ENCODE peak calls at places on chromosomes 4 and X, in seven cellular contexts. One of them, this sample, is unnamed.
A peak's percentile ranks its signal among the peaks of the same experiment; 100 is the strongest.

GRCh38 chr4:185201983-185202962 is 1.5 kb downstream of the CFAP97 start:
- DNase-seq in naive thymus-derived CD4-positive, alpha-beta T cell: peak; percentile 54
- DNase-seq in left ventricle myocardium inferior: no peak
- DNase-seq in effector memory CD4-positive, alpha-beta T cell: peak; percentile 68
- DNase-seq in SK-N-SH: peak; percentile 76
- DNase-seq in aorta: no peak
- DNase-seq in PC-3: no peak
- DNase-seq in this sample: no peak

GRCh38 chr4:77433102-77433733 is 172.4 kb upstream of the CXCL13 start:
- DNase-seq in naive thymus-derived CD4-positive, alpha-beta T cell: peak; percentile 47
- DNase-seq in left ventricle myocardium inferior: no peak
- DNase-seq in effector memory CD4-positive, alpha-beta T cell: no peak
- DNase-seq in SK-N-SH: peak; percentile 40
- DNase-seq in aorta: no peak
- DNase-seq in PC-3: peak; percentile 62
- DNase-seq in this sample: no peak

GRCh38 chrX:101462892-101463291 is 22.4 kb upstream of the ARMCX4 start:
- DNase-seq in naive thymus-derived CD4-positive, alpha-beta T cell: no peak
- DNase-seq in left ventricle myocardium inferior: no peak
- DNase-seq in effector memory CD4-positive, alpha-beta T cell: no peak
- DNase-seq in SK-N-SH: peak; percentile 38
- DNase-seq in aorta: no peak
- DNase-seq in PC-3: peak; percentile 63
- DNase-seq in this sample: no peak

GRCh38 chrX:129957241-129958099 is 25.0 kb upstream of the BCORL1 start:
- DNase-seq in naive thymus-derived CD4-positive, alpha-beta T cell: no peak
- DNase-seq in left ventricle myocardium inferior: peak; percentile 67
- DNase-seq in effector memory CD4-positive, alpha-beta T cell: no peak
- DNase-seq in SK-N-SH: peak; percentile 84
- DNase-seq in aorta: peak; percentile 85
- DNase-seq in PC-3: peak; percentile 11
- DNase-seq in this sample: peak; percentile 76

GRCh38 chr4:24089831-24090531 is 200.1 kb upstream of the PPARGC1A start:
- DNase-seq in naive thymus-derived CD4-positive, alpha-beta T cell: no peak
- DNase-seq in left ventricle myocardium inferior: no peak
- DNase-seq in effector memory CD4-positive, alpha-beta T cell: no peak
- DNase-seq in SK-N-SH: no peak
- DNase-seq in aorta: no peak
- DNase-seq in PC-3: peak; percentile 1
- DNase-seq in this sample: no peak

GRCh38 chrX:38954520-38954919 is 153.3 kb downstream of the MID1IP1 start:
- DNase-seq in naive thymus-derived CD4-positive, alpha-beta T cell: no peak
- DNase-seq in left ventricle myocardium inferior: no peak
- DNase-seq in effector memory CD4-positive, alpha-beta T cell: no peak
- DNase-seq in SK-N-SH: no peak
- DNase-seq in aorta: no peak
- DNase-seq in PC-3: no peak
- DNase-seq in this sample: no peak

GRCh38 chrX:47244676-47245075 is 11.9 kb downstream of the USP11 start:
- DNase-seq in naive thymus-derived CD4-positive, alpha-beta T cell: no peak
- DNase-seq in left ventricle myocardium inferior: no peak
- DNase-seq in effector memory CD4-positive, alpha-beta T cell: no peak
- DNase-seq in SK-N-SH: no peak
- DNase-seq in aorta: peak; percentile 68
- DNase-seq in PC-3: no peak
- DNase-seq in this sample: no peak

GRCh38 chr4:48268956-48269860 is at the start of gene TEC:
- DNase-seq in naive thymus-derived CD4-positive, alpha-beta T cell: peak; percentile 51
- DNase-seq in left ventricle myocardium inferior: peak; percentile 45
- DNase-seq in effector memory CD4-positive, alpha-beta T cell: peak; percentile 6
- DNase-seq in SK-N-SH: peak; percentile 30
- DNase-seq in aorta: peak; percentile 84
- DNase-seq in PC-3: peak; percentile 50
- DNase-seq in this sample: peak; percentile 61

GRCh38 chr4:155734065-155734464 is 24.8 kb upstream of the GUCY1B1 start:
- DNase-seq in naive thymus-derived CD4-positive, alpha-beta T cell: no peak
- DNase-seq in left ventricle myocardium inferior: no peak
- DNase-seq in effector memory CD4-positive, alpha-beta T cell: no peak
- DNase-seq in SK-N-SH: no peak
- DNase-seq in aorta: no peak
- DNase-seq in PC-3: no peak
- DNase-seq in this sample: no peak

GRCh38 chrX:130020661-130021324 is 38.4 kb downstream of the BCORL1 start:
- DNase-seq in naive thymus-derived CD4-positive, alpha-beta T cell: no peak
- DNase-seq in left ventricle myocardium inferior: no peak
- DNase-seq in effector memory CD4-positive, alpha-beta T cell: no peak
- DNase-seq in SK-N-SH: no peak
- DNase-seq in aorta: peak; percentile 62
- DNase-seq in PC-3: no peak
- DNase-seq in this sample: no peak

GRCh38 chr4:128358231-128358902 is 70.8 kb upstream of the PGRMC2 start:
- DNase-seq in naive thymus-derived CD4-positive, alpha-beta T cell: no peak
- DNase-seq in left ventricle myocardium inferior: no peak
- DNase-seq in effector memory CD4-positive, alpha-beta T cell: no peak
- DNase-seq in SK-N-SH: no peak
- DNase-seq in aorta: no peak
- DNase-seq in PC-3: no peak
- DNase-seq in this sample: no peak

GRCh38 chr4:155339588-155339987 is 37.2 kb downstream of the MAP9 start:
- DNase-seq in naive thymus-derived CD4-positive, alpha-beta T cell: no peak
- DNase-seq in left ventricle myocardium inferior: no peak
- DNase-seq in effector memory CD4-positive, alpha-beta T cell: no peak
- DNase-seq in SK-N-SH: no peak
- DNase-seq in aorta: no peak
- DNase-seq in PC-3: peak; percentile 77
- DNase-seq in this sample: no peak

GRCh38 chr4:139988863-139989765 is 164.9 kb downstream of the MAML3 start:
- DNase-seq in naive thymus-derived CD4-positive, alpha-beta T cell: no peak
- DNase-seq in left ventricle myocardium inferior: no peak
- DNase-seq in effector memory CD4-positive, alpha-beta T cell: no peak
- DNase-seq in SK-N-SH: no peak
- DNase-seq in aorta: peak; percentile 78
- DNase-seq in PC-3: peak; percentile 94
- DNase-seq in this sample: peak; percentile 48

GRCh38 chr4:6423575-6423974 is 48.8 kb downstream of the PPP2R2C start:
- DNase-seq in naive thymus-derived CD4-positive, alpha-beta T cell: no peak
- DNase-seq in left ventricle myocardium inferior: no peak
- DNase-seq in effector memory CD4-positive, alpha-beta T cell: no peak
- DNase-seq in SK-N-SH: no peak
- DNase-seq in aorta: no peak
- DNase-seq in PC-3: no peak
- DNase-seq in this sample: no peak

GRCh38 chr4:145735330-145735638 is 55.3 kb downstream of the C4orf51 start:
- DNase-seq in naive thymus-derived CD4-positive, alpha-beta T cell: no peak
- DNase-seq in left ventricle myocardium inferior: no peak
- DNase-seq in effector memory CD4-positive, alpha-beta T cell: no peak
- DNase-seq in SK-N-SH: no peak
- DNase-seq in aorta: no peak
- DNase-seq in PC-3: peak; percentile 94
- DNase-seq in this sample: no peak

GRCh38 chrX:24145340-24146186 is 4.0 kb upstream of the ZFX start:
- DNase-seq in naive thymus-derived CD4-positive, alpha-beta T cell: no peak
- DNase-seq in left ventricle myocardium inferior: no peak
- DNase-seq in effector memory CD4-positive, alpha-beta T cell: no peak
- DNase-seq in SK-N-SH: peak; percentile 42
- DNase-seq in aorta: no peak
- DNase-seq in PC-3: peak; percentile 84
- DNase-seq in this sample: no peak

GRCh38 chr4:159175165-159175988 is 72.5 kb downstream of the RAPGEF2 start:
- DNase-seq in naive thymus-derived CD4-positive, alpha-beta T cell: peak; percentile 76
- DNase-seq in left ventricle myocardium inferior: peak; percentile 36
- DNase-seq in effector memory CD4-positive, alpha-beta T cell: peak; percentile 49
- DNase-seq in SK-N-SH: peak; percentile 48
- DNase-seq in aorta: no peak
- DNase-seq in PC-3: peak; percentile 89
- DNase-seq in this sample: peak; percentile 62

GRCh38 chrX:46920235-46920634 is 8.0 kb downstream of the JADE3 start:
- DNase-seq in naive thymus-derived CD4-positive, alpha-beta T cell: no peak
- DNase-seq in left ventricle myocardium inferior: no peak
- DNase-seq in effector memory CD4-positive, alpha-beta T cell: no peak
- DNase-seq in SK-N-SH: no peak
- DNase-seq in aorta: no peak
- DNase-seq in PC-3: no peak
- DNase-seq in this sample: no peak

GRCh38 chr4:39124885-39125599 is 57.3 kb upstream of the WDR19 start:
- DNase-seq in naive thymus-derived CD4-positive, alpha-beta T cell: no peak
- DNase-seq in left ventricle myocardium inferior: no peak
- DNase-seq in effector memory CD4-positive, alpha-beta T cell: no peak
- DNase-seq in SK-N-SH: no peak
- DNase-seq in aorta: no peak
- DNase-seq in PC-3: no peak
- DNase-seq in this sample: no peak

GRCh38 chr4:62548108-62548524 is 1348.0 kb downstream of the ADGRL3 start:
- DNase-seq in naive thymus-derived CD4-positive, alpha-beta T cell: no peak
- DNase-seq in left ventricle myocardium inferior: peak; percentile 55
- DNase-seq in effector memory CD4-positive, alpha-beta T cell: no peak
- DNase-seq in SK-N-SH: no peak
- DNase-seq in aorta: peak; percentile 81
- DNase-seq in PC-3: peak; percentile 98
- DNase-seq in this sample: peak; percentile 67

GRCh38 chrX:154506483-154507332 is 9.3 kb downstream of the FAM3A start:
- DNase-seq in naive thymus-derived CD4-positive, alpha-beta T cell: no peak
- DNase-seq in left ventricle myocardium inferior: no peak
- DNase-seq in effector memory CD4-positive, alpha-beta T cell: no peak
- DNase-seq in SK-N-SH: no peak
- DNase-seq in aorta: no peak
- DNase-seq in PC-3: no peak
- DNase-seq in this sample: no peak

GRCh38 chr4:184648220-184649025 is 824 bp downstream of the CASP3 start:
- DNase-seq in naive thymus-derived CD4-positive, alpha-beta T cell: peak; percentile 40
- DNase-seq in left ventricle myocardium inferior: peak; percentile 74
- DNase-seq in effector memory CD4-positive, alpha-beta T cell: peak; percentile 15
- DNase-seq in SK-N-SH: peak; percentile 62
- DNase-seq in aorta: peak; percentile 89
- DNase-seq in PC-3: peak; percentile 35
- DNase-seq in this sample: peak; percentile 74

GRCh38 chrX:139766545-139766983 is 58.6 kb upstream of the MCF2 start:
- DNase-seq in naive thymus-derived CD4-positive, alpha-beta T cell: peak; percentile 57
- DNase-seq in left ventricle myocardium inferior: no peak
- DNase-seq in effector memory CD4-positive, alpha-beta T cell: no peak
- DNase-seq in SK-N-SH: no peak
- DNase-seq in aorta: no peak
- DNase-seq in PC-3: no peak
- DNase-seq in this sample: no peak

GRCh38 chr4:185467101-185467500 is 4.4 kb downstream of the CCDC110 start:
- DNase-seq in naive thymus-derived CD4-positive, alpha-beta T cell: no peak
- DNase-seq in left ventricle myocardium inferior: no peak
- DNase-seq in effector memory CD4-positive, alpha-beta T cell: no peak
- DNase-seq in SK-N-SH: no peak
- DNase-seq in aorta: no peak
- DNase-seq in PC-3: no peak
- DNase-seq in this sample: no peak

GRCh38 chr4:121736735-121737351 is 28.1 kb downstream of the SMIM43 start:
- DNase-seq in naive thymus-derived CD4-positive, alpha-beta T cell: peak; percentile 7
- DNase-seq in left ventricle myocardium inferior: no peak
- DNase-seq in effector memory CD4-positive, alpha-beta T cell: no peak
- DNase-seq in SK-N-SH: peak; percentile 45
- DNase-seq in aorta: no peak
- DNase-seq in PC-3: peak; percentile 79
- DNase-seq in this sample: no peak
- H3K36me3 ChIP-seq in naive thymus-derived CD4-positive, alpha-beta T cell: no peaks in the 10 kb centered on the region
- H3K36me3 ChIP-seq in left ventricle myocardium inferior: no peaks in the 10 kb centered on the region
- H3K36me3 ChIP-seq in effector memory CD4-positive, alpha-beta T cell: no peaks in the 10 kb centered on the region
- H3K36me3 ChIP-seq in SK-N-SH: no peaks in the 10 kb centered on the region
- H3K36me3 ChIP-seq in aorta: no peaks in the 10 kb centered on the region
- H3K36me3 ChIP-seq in PC-3: no peaks in the 10 kb centered on the region
- H3K36me3 ChIP-seq in this sample: no peaks in the 10 kb centered on the region

DNA sequence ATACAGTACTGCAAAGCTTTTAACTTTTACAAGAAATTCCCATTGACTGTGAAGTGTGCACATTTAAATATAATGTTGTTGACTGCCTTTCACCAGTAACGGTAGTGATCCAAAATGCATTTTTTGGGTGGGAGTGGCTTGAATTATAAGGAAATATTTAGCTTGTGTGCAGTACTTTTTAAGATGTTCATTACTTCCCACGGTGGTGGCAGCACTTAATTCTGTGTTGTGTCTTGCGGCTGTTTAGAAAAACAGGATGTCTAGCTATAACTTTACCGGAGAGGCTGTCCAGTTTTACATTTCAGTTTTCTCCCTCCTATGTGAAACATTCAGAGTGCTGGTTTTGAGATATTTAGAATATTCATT is 1.7 kb downstream of the TMEM131L start:
- DNase-seq in naive thymus-derived CD4-positive, alpha-beta T cell: peak; percentile 63
- DNase-seq in left ventricle myocardium inferior: no peak
- DNase-seq in effector memory CD4-positive, alpha-beta T cell: no peak
- DNase-seq in SK-N-SH: no peak
- DNase-seq in aorta: no peak
- DNase-seq in PC-3: no peak
- DNase-seq in this sample: no peak
- H3K4me3 ChIP-seq in naive thymus-derived CD4-positive, alpha-beta T cell: peak overlapping the region; percentile 72
- H3K4me3 ChIP-seq in left ventricle myocardium inferior: peak overlapping the region; percentile 93
- H3K4me3 ChIP-seq in effector memory CD4-positive, alpha-beta T cell: peak overlapping the region; percentile 98
- H3K4me3 ChIP-seq in SK-N-SH: peak overlapping the region; percentile 82
- H3K4me3 ChIP-seq in aorta: peak overlapping the region; percentile 86
- H3K4me3 ChIP-seq in PC-3: peak overlapping the region; percentile 90
- H3K4me3 ChIP-seq in this sample: peak overlapping the region; percentile 96

GRCh38 chr4:5374577-5374976 is 323.3 kb downstream of the STK32B start:
- DNase-seq in naive thymus-derived CD4-positive, alpha-beta T cell: no peak
- DNase-seq in left ventricle myocardium inferior: no peak
- DNase-seq in effector memory CD4-positive, alpha-beta T cell: no peak
- DNase-seq in SK-N-SH: no peak
- DNase-seq in aorta: no peak
- DNase-seq in PC-3: peak; percentile 84
- DNase-seq in this sample: no peak
- H3K36me3 ChIP-seq in naive thymus-derived CD4-positive, alpha-beta T cell: no peaks in the 10 kb centered on the region
- H3K36me3 ChIP-seq in left ventricle myocardium inferior: no peaks in the 10 kb centered on the region
- H3K36me3 ChIP-seq in effector memory CD4-positive, alpha-beta T cell: no peaks in the 10 kb centered on the region
- H3K36me3 ChIP-seq in SK-N-SH: no peaks in the 10 kb centered on the region
- H3K36me3 ChIP-seq in aorta: no peaks in the 10 kb centered on the region
- H3K36me3 ChIP-seq in PC-3: no peaks in the 10 kb centered on the region
- H3K36me3 ChIP-seq in this sample: no peaks in the 10 kb centered on the region

GRCh38 chr4:3877868-3878267 is 111.7 kb downstream of the ADRA2C start:
- DNase-seq in naive thymus-derived CD4-positive, alpha-beta T cell: no peak
- DNase-seq in left ventricle myocardium inferior: no peak
- DNase-seq in effector memory CD4-positive, alpha-beta T cell: no peak
- DNase-seq in SK-N-SH: no peak
- DNase-seq in aorta: no peak
- DNase-seq in PC-3: no peak
- DNase-seq in this sample: no peak

GRCh38 chr4:3877236-3877635 is 111.1 kb downstream of the ADRA2C start:
- DNase-seq in naive thymus-derived CD4-positive, alpha-beta T cell: no peak
- DNase-seq in left ventricle myocardium inferior: no peak
- DNase-seq in effector memory CD4-positive, alpha-beta T cell: no peak
- DNase-seq in SK-N-SH: no peak
- DNase-seq in aorta: no peak
- DNase-seq in PC-3: no peak
- DNase-seq in this sample: no peak

GRCh38 chr4:3878678-3879077 is 112.5 kb downstream of the ADRA2C start:
- DNase-seq in naive thymus-derived CD4-positive, alpha-beta T cell: no peak
- DNase-seq in left ventricle myocardium inferior: no peak
- DNase-seq in effector memory CD4-positive, alpha-beta T cell: no peak
- DNase-seq in SK-N-SH: peak; percentile 4
- DNase-seq in aorta: no peak
- DNase-seq in PC-3: peak; percentile 9
- DNase-seq in this sample: no peak

GRCh38 chr4:3880595-3881120 is 114.5 kb downstream of the ADRA2C start:
- DNase-seq in naive thymus-derived CD4-positive, alpha-beta T cell: peak; percentile 60
- DNase-seq in left ventricle myocardium inferior: peak; percentile 56
- DNase-seq in effector memory CD4-positive, alpha-beta T cell: peak; percentile 41
- DNase-seq in SK-N-SH: peak; percentile 89
- DNase-seq in aorta: peak; percentile 90
- DNase-seq in PC-3: peak; percentile 72
- DNase-seq in this sample: peak; percentile 48

GRCh38 chr4:3879681-3880594 is 113.8 kb downstream of the ADRA2C start:
- DNase-seq in naive thymus-derived CD4-positive, alpha-beta T cell: peak; percentile 17
- DNase-seq in left ventricle myocardium inferior: no peak
- DNase-seq in effector memory CD4-positive, alpha-beta T cell: no peak
- DNase-seq in SK-N-SH: peak; percentile 27
- DNase-seq in aorta: peak; percentile 71
- DNase-seq in PC-3: no peak
- DNase-seq in this sample: no peak
- H3K4me3 ChIP-seq in naive thymus-derived CD4-positive, alpha-beta T cell: peak overlapping the region; percentile 35
- H3K4me3 ChIP-seq in left ventricle myocardium inferior: peak overlapping the region; percentile 19
- H3K4me3 ChIP-seq in effector memory CD4-positive, alpha-beta T cell: peak overlapping the region; percentile 16
- H3K4me3 ChIP-seq in SK-N-SH: no peak overlapping the region
- H3K4me3 ChIP-seq in aorta: no peak overlapping the region
- H3K4me3 ChIP-seq in PC-3: no peak overlapping the region
- H3K4me3 ChIP-seq in this sample: no peak overlapping the region

This sample was measured in psoas muscle.